ENCODE peak calls at places on chromosomes 5 and 9, in four cellular contexts. F, S, U and A are unnamed samples.

GRCh38 chr5:34496258-34496657 is 159.9 kb upstream of the RAI14 start:
- DNase-seq in F (no peak), S (no peak), U (no peak), A (no peak)

GRCh38 chr5:1212881-1213280 is 11.5 kb downstream of the SLC6A19 start:
- DNase-seq in F (no peak), S (no peak), U (no peak), A (no peak)

GRCh38 chr9:111621895-111622480 is 9.1 kb upstream of the DNAJC25 start:
- DNase-seq in F (no peak), S (no peak), U (peak), A (no peak)

GRCh38 chr5:14816999-14817761 is 54.4 kb downstream of the ANKH start:
- DNase-seq in F (no peak), S (no peak), U (peak), A (no peak)

GRCh38 chr9:7008411-7008810 is 250.6 kb downstream of the KDM4C start:
- DNase-seq in F (no peak), S (no peak), U (no peak), A (no peak)

GRCh38 chr9:85502815-85503643 is 238.7 kb downstream of the AGTPBP1 start:
- DNase-seq in F (no peak), S (no peak), U (no peak), A (no peak)

GRCh38 chr5:10632110-10632903 is 68.4 kb downstream of the ANKRD33B start:
- DNase-seq in F (peak), S (no peak), U (peak), A (no peak)

GRCh38 chr5:571791-572190 is 40.3 kb upstream of the CEP72 start:
- DNase-seq in F (no peak), S (no peak), U (no peak), A (no peak)

GRCh38 chr5:83802686-83803085 is 82.0 kb upstream of the HAPLN1 start:
- DNase-seq in F (no peak), S (no peak), U (peak), A (no peak)